ENCODE peak calls at places on chromosome 10, in ten cellular contexts. Z is tibial artery, U is AG04450, P is RWPE1, B is astrocyte, A is Panc1, L is fibroblast of lung, X is IMR-90, Q is GM23248, I is lower lobe of right lung. T is an unnamed sample.
A peak's percentile ranks its signal among the peaks of the same experiment; 100 is the strongest.

GRCh38 chr10:85557706-85558105 is 808.9 kb downstream of the GRID1 start:
- DNase-seq in U (no peak), P (no peak), B (no peak), I (no peak), A (no peak), Q (no peak), L (no peak), X (no peak), Z (no peak), T (no peak)

GRCh38 chr10:50554995-50555568 is 68.7 kb downstream of the SGMS1 start:
- DNase-seq in A (no peak), B (peak; percentile 55), I (no peak), U (no peak), X (peak; percentile 67), P (no peak), L (peak; percentile 67), Z (no peak), Q (peak; percentile 64), T (no peak)

GRCh38 chr10:29860159-29860558 is 199.2 kb downstream of the JCAD start:
- DNase-seq in I (no peak), U (no peak), X (peak; percentile 12), A (no peak), L (peak; percentile 80), Z (no peak), P (no peak), B (peak; percentile 77), Q (peak; percentile 78), T (no peak)

GRCh38 chr10:8136745-8137144 is 82.3 kb downstream of the GATA3 start:
- DNase-seq in Z (no peak), Q (no peak), B (no peak), L (no peak), A (no peak), X (no peak), U (no peak), P (no peak), I (no peak), T (no peak)

GRCh38 chr10:63468947-63469346 is 3.2 kb upstream of the JMJD1C start:
- DNase-seq in L (no peak), Z (no peak), X (no peak), A (no peak), U (no peak), Q (no peak), P (no peak), B (no peak), I (no peak), T (no peak)

GRCh38 chr10:89283988-89284475 is 17.8 kb upstream of the IFIT2 start:
- DNase-seq in U (no peak), A (no peak), X (peak; percentile 81), Q (peak; percentile 86), L (peak; percentile 81), B (peak; percentile 70), Z (peak; percentile 87), P (no peak), I (no peak), T (peak; percentile 53)

GRCh38 chr10:117752103-117752502 is 209.6 kb downstream of the EMX2 start:
- DNase-seq in L (no peak), Q (no peak), X (no peak), B (no peak), A (no peak), P (no peak), I (no peak), Z (no peak), U (no peak), T (no peak)

GRCh38 chr10:13872411-13872810 is 285.6 kb downstream of the PRPF18 start:
- DNase-seq in U (no peak), X (no peak), A (no peak), L (peak; percentile 28), I (no peak), Z (no peak), Q (no peak), P (no peak), B (peak; percentile 31), T (no peak)

GRCh38 chr10:95414016-95414830 is 123.4 kb upstream of the PDLIM1 start:
- DNase-seq in X (no peak), P (no peak), A (no peak), Q (no peak), L (no peak), B (no peak), Z (peak; percentile 67), I (no peak), U (no peak), T (no peak)

GRCh38 chr10:95414844-95415545 is 124.2 kb upstream of the PDLIM1 start:
- DNase-seq in X (no peak), B (no peak), L (no peak), A (no peak), U (no peak), Z (peak; percentile 77), Q (peak; percentile 34), I (no peak), P (no peak), T (no peak)

GRCh38 chr10:95415631-95416031 is 124.8 kb upstream of the PDLIM1 start:
- DNase-seq in A (no peak), U (no peak), I (no peak), P (no peak), Q (peak; percentile 15), L (no peak), Z (peak; percentile 72), X (no peak), B (no peak), T (no peak)

GRCh38 chr10:95411635-95412034 is 120.8 kb upstream of the PDLIM1 start:
- DNase-seq in A (no peak), U (no peak), B (no peak), Z (no peak), L (no peak), P (no peak), Q (no peak), X (no peak), I (no peak), T (no peak)

GRCh38 chr10:95413608-95414007 is 122.8 kb upstream of the PDLIM1 start:
- DNase-seq in P (no peak), I (no peak), U (no peak), Z (peak; percentile 65), B (no peak), L (no peak), Q (no peak), A (no peak), X (no peak), T (no peak)
- H3K27ac ChIP-seq in P (no peak overlapping the region), I (no peak overlapping the region), U (no peak overlapping the region), Z (peak overlapping the region; percentile 87), B (no peak overlapping the region), L (no peak overlapping the region), Q (no peak overlapping the region), A (no peak overlapping the region), X (no peak overlapping the region), T (no peak overlapping the region)

DNA sequence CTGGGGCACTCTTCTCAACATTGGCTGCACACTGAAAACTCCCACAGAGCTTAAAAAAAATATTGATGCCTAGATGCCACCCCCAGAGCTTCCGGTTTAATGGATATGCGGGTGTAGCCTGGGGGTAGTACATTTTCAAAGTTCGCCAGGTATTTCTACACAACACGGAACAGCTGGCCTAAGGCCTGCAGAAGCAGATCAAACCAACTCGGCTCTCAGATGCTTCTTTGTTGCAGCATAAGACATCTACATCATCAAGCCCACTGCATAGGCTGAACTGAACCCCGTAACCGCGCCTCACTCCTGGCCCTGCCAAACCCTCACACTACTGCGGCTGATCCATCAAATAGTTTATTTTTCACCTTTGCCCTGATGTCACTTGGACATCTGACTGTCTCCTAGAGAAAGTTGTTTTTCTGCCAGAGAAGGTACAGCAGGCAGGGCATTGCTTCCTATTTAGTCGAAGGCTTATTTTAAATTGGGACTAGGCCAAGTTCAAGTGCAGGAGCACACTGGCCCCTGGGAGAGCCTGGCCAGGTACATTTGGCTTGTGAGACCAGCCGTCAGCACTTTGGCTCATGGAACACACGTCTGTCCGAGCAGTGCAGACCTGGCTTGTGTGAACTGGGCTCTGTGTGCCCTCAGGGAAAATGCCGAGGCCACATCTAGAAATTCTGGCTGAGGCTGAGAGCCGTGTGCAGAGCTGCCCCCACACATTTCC is 113.3 kb downstream of the TACC2 start:
- DNase-seq in B (no peak), U (no peak), X (no peak), L (no peak), P (no peak), Z (no peak), I (no peak), Q (no peak), A (no peak), T (no peak)
- H3K27ac ChIP-seq in B (no peak overlapping the region), U (no peak overlapping the region), X (no peak overlapping the region), L (no peak overlapping the region), P (peak overlapping the region; percentile 81), Z (peak overlapping the region; percentile 59), I (no peak overlapping the region), Q (no peak overlapping the region), A (peak overlapping the region; percentile 99), T (no peak overlapping the region)

GRCh38 chr10:72106154-72106849 is 18.0 kb upstream of the SPOCK2 start:
- DNase-seq in Z (no peak), L (no peak), A (no peak), P (no peak), U (no peak), Q (no peak), B (no peak), I (no peak), X (no peak), T (no peak)

GRCh38 chr10:72105675-72106074 is 17.3 kb upstream of the SPOCK2 start:
- DNase-seq in Q (no peak), I (no peak), L (no peak), U (no peak), Z (no peak), B (no peak), A (no peak), X (no peak), P (no peak), T (no peak)

GRCh38 chr10:72105098-72105475 is 16.7 kb upstream of the SPOCK2 start:
- DNase-seq in Z (no peak), Q (no peak), U (no peak), I (no peak), L (no peak), X (no peak), B (no peak), P (no peak), A (no peak), T (no peak)

GRCh38 chr10:72107325-72108003 is 19.1 kb upstream of the SPOCK2 start:
- DNase-seq in P (peak; percentile 85), U (no peak), A (no peak), I (no peak), B (no peak), Z (no peak), X (no peak), Q (peak; percentile 10), L (peak; percentile 27), T (no peak)

DNA sequence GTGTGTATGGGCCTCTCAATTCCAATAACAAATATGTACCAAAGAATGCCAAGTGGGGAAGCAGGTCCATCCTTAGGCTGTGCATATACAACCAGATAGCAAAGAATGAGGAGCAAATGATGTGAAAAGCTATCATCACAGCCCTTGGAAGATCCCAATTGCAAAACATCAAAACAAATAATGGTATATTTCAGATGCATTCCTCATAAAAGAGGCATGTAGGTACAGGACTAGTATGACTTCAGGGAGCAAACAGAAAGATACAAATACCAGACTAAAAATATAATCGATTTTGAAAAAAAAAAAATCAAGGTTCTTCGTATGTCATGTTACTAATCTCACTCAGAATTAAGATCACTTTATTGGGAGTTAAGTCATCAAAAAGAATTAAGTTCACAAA is 18.5 kb upstream of the SPOCK2 start:
- DNase-seq in L (no peak), P (no peak), U (no peak), Z (no peak), Q (no peak), I (no peak), B (no peak), X (no peak), A (no peak), T (no peak)
- H3K27ac ChIP-seq in L (no peak overlapping the region), P (no peak overlapping the region), U (no peak overlapping the region), Z (no peak overlapping the region), Q (no peak overlapping the region), I (no peak overlapping the region), B (no peak overlapping the region), X (no peak overlapping the region), A (peak overlapping the region; percentile 67), T (no peak overlapping the region)

DNA sequence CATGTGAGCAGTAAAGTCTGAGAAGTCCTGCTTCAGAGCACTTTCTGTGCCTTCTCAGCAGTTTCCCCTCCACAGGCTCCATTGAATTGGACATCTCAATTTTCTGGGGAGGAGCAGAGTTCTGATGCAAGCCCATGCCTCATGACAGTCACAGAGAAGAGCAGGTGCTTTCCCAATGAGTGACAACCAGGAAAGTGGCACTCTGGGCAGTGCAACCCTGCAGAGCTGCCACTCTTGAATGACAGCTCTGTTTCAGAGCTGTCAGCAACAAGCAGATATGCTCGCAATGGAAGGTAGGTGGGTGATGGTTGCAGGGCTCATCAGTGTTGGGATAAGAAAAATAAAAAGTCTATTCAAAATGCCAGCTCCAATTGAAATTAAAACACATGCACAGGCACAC is 50.6 kb downstream of the C10orf67 start:
- DNase-seq in Q (no peak), U (no peak), Z (no peak), X (no peak), B (no peak), P (no peak), A (no peak), I (no peak), L (no peak), T (no peak)
- H3K27ac ChIP-seq in Q (no peak overlapping the region), U (no peak overlapping the region), Z (no peak overlapping the region), X (no peak overlapping the region), B (no peak overlapping the region), P (no peak overlapping the region), A (no peak overlapping the region), I (no peak overlapping the region), L (no peak overlapping the region), T (no peak overlapping the region)